ENCODE peak calls at places on chromosomes 12 and 14, in five cellular contexts. K, I, Y, M and U are unnamed samples.

GRCh38 chr14:61750708-61751474 is 11.3 kb upstream of the SNAPC1 start:
- DNase-seq in Y (peak), K (no peak), M (peak), I (peak), U (peak)

GRCh38 chr12:131827961-131828534 is at the start of gene MMP17:
- DNase-seq in I (peak), Y (no peak), K (peak), M (peak), U (peak)

GRCh38 chr12:109191621-109192250 is 75.3 kb downstream of the ACACB start:
- DNase-seq in I (peak), K (no peak), Y (no peak), M (no peak), U (peak)

GRCh38 chr12:1812650-1813302 is 7.6 kb upstream of the LRTM2 start:
- DNase-seq in M (peak), Y (no peak), K (no peak), I (peak), U (peak)

GRCh38 chr14:62443796-62444195 is 601.5 kb downstream of the KCNH5 start:
- DNase-seq in K (no peak), I (peak), Y (peak), M (peak), U (peak)

GRCh38 chr14:23121401-23121800 is 2.3 kb upstream of the CEBPE start:
- DNase-seq in M (peak), I (peak), Y (no peak), K (no peak), U (peak)

GRCh38 chr14:52950410-52950897 is 396 bp downstream of the FERMT2 start:
- DNase-seq in I (peak), K (peak), M (peak), Y (no peak), U (peak)

GRCh38 chr12:76847260-76847659 is 31.6 kb downstream of the CSRP2 start:
- DNase-seq in M (no peak), Y (no peak), I (no peak), K (no peak), U (no peak)

GRCh38 chr12:207804-208203 is 6.2 kb downstream of the SLC6A12 start:
- DNase-seq in I (no peak), K (no peak), Y (no peak), M (no peak), U (no peak)

GRCh38 chr12:105317453-105317852 is 13.0 kb upstream of the C12orf75 start:
- DNase-seq in I (peak), K (no peak), Y (no peak), M (peak), U (peak)

GRCh38 chr12:58148405-58148804 is 207.0 kb downstream of the ATP23 start:
- DNase-seq in M (peak), Y (peak), I (peak), K (peak), U (peak)

GRCh38 chr12:99390707-99391106 is 256.8 kb upstream of the GARIN6 start:
- DNase-seq in M (no peak), I (peak), Y (peak), K (no peak), U (peak)

GRCh38 chr14:80901260-80901659 is 40.3 kb downstream of the CEP128 start:
- DNase-seq in M (no peak), I (no peak), Y (no peak), K (no peak), U (peak)

GRCh38 chr12:124294686-124295315 is at the start of gene RFLNA:
- DNase-seq in M (no peak), K (peak), Y (no peak), I (no peak), U (no peak)

GRCh38 chr14:89231426-89232113 is 185.5 kb downstream of the FOXN3 start:
- DNase-seq in K (no peak), I (no peak), M (no peak), Y (no peak), U (no peak)

GRCh38 chr14:68610251-68610793 is 182.5 kb downstream of the ZFP36L1 start:
- DNase-seq in Y (no peak), I (no peak), M (no peak), K (no peak), U (no peak)

GRCh38 chr12:27095346-27095745 is 13.0 kb upstream of the C12orf71 start:
- DNase-seq in M (no peak), I (no peak), Y (no peak), K (no peak), U (no peak)

GRCh38 chr12:120639771-120640721 is at the start of gene CABP1:
- DNase-seq in Y (peak), I (no peak), M (no peak), K (no peak), U (peak)

GRCh38 chr14:92603309-92604257 is 90.0 kb downstream of the RIN3 start:
- DNase-seq in K (peak), M (peak), Y (no peak), I (no peak), U (peak)

GRCh38 chr14:100660498-100661339 is 66.0 kb upstream of the DLK1 start:
- DNase-seq in K (peak), Y (peak), M (no peak), I (peak), U (peak)

GRCh38 chr12:57531836-57532235 is 9.2 kb downstream of the MBD6 start:
- DNase-seq in I (no peak), Y (no peak), K (no peak), M (no peak), U (no peak)

GRCh38 chr12:14418526-14418925 is 53.0 kb downstream of the ATF7IP start:
- DNase-seq in I (peak), K (no peak), M (peak), Y (no peak), U (peak)

GRCh38 chr12:8860165-8860961 is 37.9 kb downstream of the A2ML1 start:
- DNase-seq in I (peak), M (peak), Y (no peak), K (peak), U (peak)

GRCh38 chr12:91986084-91986483 is 159.6 kb downstream of the BTG1 start:
- DNase-seq in M (peak), Y (no peak), I (peak), K (no peak), U (peak)

GRCh38 chr14:65434216-65434850 is 21.8 kb downstream of the FUT8 start:
- DNase-seq in Y (no peak), M (no peak), K (no peak), I (no peak), U (no peak)

GRCh38 chr12:101441835-101442234 is 33.3 kb upstream of the SPIC start:
- DNase-seq in Y (no peak), I (no peak), K (no peak), M (no peak), U (no peak)

GRCh38 chr12:132622437-132623071 is 4.0 kb downstream of the P2RX2 start:
- DNase-seq in I (peak), M (peak), K (no peak), Y (peak), U (peak)